ENCODE peak calls at places on chromosome 17, in seven cellular contexts. One of them, this sample, is unnamed.
A peak's percentile ranks its signal among the peaks of the same experiment; 100 is the strongest.

GRCh38 chr17:31446195-31446967 is 54.9 kb downstream of the RAB11FIP4 start:
- DNase-seq in A549: peak; percentile 29
- DNase-seq in CD4-positive, alpha-beta T cell: no peak
- DNase-seq in RWPE1: no peak
- DNase-seq in uterus: no peak
- DNase-seq in GM23248: no peak
- DNase-seq in neuronal stem cell: no peak
- DNase-seq in this sample: no peak

GRCh38 chr17:62064029-62064790 is 868 bp downstream of the MED13 start:
- DNase-seq in A549: no peak
- DNase-seq in CD4-positive, alpha-beta T cell: no peak
- DNase-seq in RWPE1: peak; percentile 46
- DNase-seq in uterus: no peak
- DNase-seq in GM23248: peak; percentile 42
- DNase-seq in neuronal stem cell: no peak
- DNase-seq in this sample: no peak

GRCh38 chr17:76032780-76033108 is 5.6 kb upstream of the EVPL start:
- DNase-seq in A549: no peak
- DNase-seq in CD4-positive, alpha-beta T cell: no peak
- DNase-seq in RWPE1: no peak
- DNase-seq in uterus: no peak
- DNase-seq in GM23248: no peak
- DNase-seq in neuronal stem cell: no peak
- DNase-seq in this sample: no peak

GRCh38 chr17:2057130-2057713 is 2.3 kb downstream of the HIC1 start:
- DNase-seq in A549: no peak
- DNase-seq in CD4-positive, alpha-beta T cell: no peak
- DNase-seq in RWPE1: no peak
- DNase-seq in uterus: no peak
- DNase-seq in GM23248: no peak
- DNase-seq in neuronal stem cell: no peak
- DNase-seq in this sample: no peak

GRCh38 chr17:79699386-79700036 is 31.2 kb upstream of the ENPP7 start:
- DNase-seq in A549: no peak
- DNase-seq in CD4-positive, alpha-beta T cell: no peak
- DNase-seq in RWPE1: no peak
- DNase-seq in uterus: no peak
- DNase-seq in GM23248: no peak
- DNase-seq in neuronal stem cell: no peak
- DNase-seq in this sample: no peak

GRCh38 chr17:51428668-51429486 is 168.5 kb downstream of the UTP18 start:
- DNase-seq in A549: no peak
- DNase-seq in CD4-positive, alpha-beta T cell: no peak
- DNase-seq in RWPE1: no peak
- DNase-seq in uterus: no peak
- DNase-seq in GM23248: no peak
- DNase-seq in neuronal stem cell: no peak
- DNase-seq in this sample: no peak

GRCh38 chr17:58416937-58417299 is 416 bp downstream of the RNF43 start:
- DNase-seq in A549: no peak
- DNase-seq in CD4-positive, alpha-beta T cell: no peak
- DNase-seq in RWPE1: no peak
- DNase-seq in uterus: no peak
- DNase-seq in GM23248: no peak
- DNase-seq in neuronal stem cell: no peak
- DNase-seq in this sample: no peak

GRCh38 chr17:4506180-4506814 is 7.6 kb downstream of the SPNS2 start:
- DNase-seq in A549: no peak
- DNase-seq in CD4-positive, alpha-beta T cell: no peak
- DNase-seq in RWPE1: no peak
- DNase-seq in uterus: no peak
- DNase-seq in GM23248: no peak
- DNase-seq in neuronal stem cell: no peak
- DNase-seq in this sample: no peak

GRCh38 chr17:321386-321941 is 31.1 kb downstream of the RPH3AL start:
- DNase-seq in A549: no peak
- DNase-seq in CD4-positive, alpha-beta T cell: no peak
- DNase-seq in RWPE1: no peak
- DNase-seq in uterus: no peak
- DNase-seq in GM23248: no peak
- DNase-seq in neuronal stem cell: no peak
- DNase-seq in this sample: no peak

GRCh38 chr17:3964203-3965122 is at the start of gene ATP2A3:
- DNase-seq in A549: no peak
- DNase-seq in CD4-positive, alpha-beta T cell: peak; percentile 35
- DNase-seq in RWPE1: no peak
- DNase-seq in uterus: no peak
- DNase-seq in GM23248: peak; percentile 43
- DNase-seq in neuronal stem cell: no peak
- DNase-seq in this sample: no peak

GRCh38 chr17:75897076-75898019 is 597 bp upstream of the TRIM65 start:
- DNase-seq in A549: no peak
- DNase-seq in CD4-positive, alpha-beta T cell: no peak
- DNase-seq in RWPE1: no peak
- DNase-seq in uterus: peak; percentile 52
- DNase-seq in GM23248: peak; percentile 29
- DNase-seq in neuronal stem cell: no peak
- DNase-seq in this sample: no peak

GRCh38 chr17:40253565-40253964 is 34.1 kb upstream of the CDC6 start:
- DNase-seq in A549: no peak
- DNase-seq in CD4-positive, alpha-beta T cell: no peak
- DNase-seq in RWPE1: no peak
- DNase-seq in uterus: no peak
- DNase-seq in GM23248: no peak
- DNase-seq in neuronal stem cell: no peak
- DNase-seq in this sample: no peak

DNA sequence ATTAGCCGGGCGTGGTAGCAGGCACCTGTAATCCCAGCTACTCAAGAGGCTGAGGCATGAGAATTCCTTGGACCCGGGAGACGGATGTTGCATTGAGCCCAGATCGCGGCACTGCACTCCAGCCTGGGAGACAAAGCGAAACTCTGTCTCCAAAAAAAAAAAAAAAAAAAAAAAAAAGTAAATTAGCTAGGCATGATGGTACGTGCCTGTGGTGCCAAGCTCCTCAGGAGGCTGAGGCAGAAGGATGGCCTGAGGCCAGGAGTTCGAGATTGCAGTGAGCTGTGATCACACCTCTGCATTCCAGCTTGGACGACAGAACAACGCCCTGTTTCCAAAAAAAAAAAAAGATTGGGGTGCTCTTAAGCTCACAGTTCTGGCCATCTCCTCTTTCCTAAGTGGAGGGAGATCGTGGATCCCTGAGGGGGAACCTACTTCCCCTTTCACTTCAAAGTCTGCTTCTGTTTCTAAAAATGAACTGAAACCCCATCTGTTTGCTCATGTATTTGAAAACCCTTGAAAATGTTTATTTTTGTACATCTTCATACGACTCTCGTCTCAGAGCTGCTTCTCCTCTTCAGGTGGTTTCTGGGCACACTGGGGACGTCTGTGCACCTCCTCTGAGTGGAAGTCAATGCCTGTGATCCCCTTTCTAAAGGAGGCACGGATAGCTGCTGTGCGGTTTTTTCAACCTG is 138.7 kb downstream of the PRKCA start:
- DNase-seq in A549: no peak
- DNase-seq in CD4-positive, alpha-beta T cell: no peak
- DNase-seq in RWPE1: no peak
- DNase-seq in uterus: no peak
- DNase-seq in GM23248: peak; percentile 34
- DNase-seq in neuronal stem cell: no peak
- DNase-seq in this sample: no peak
- H3K27ac ChIP-seq in A549: peak overlapping the region; percentile 55
- H3K27ac ChIP-seq in CD4-positive, alpha-beta T cell: no peak overlapping the region
- H3K27ac ChIP-seq in RWPE1: peak overlapping the region; percentile 57
- H3K27ac ChIP-seq in uterus: no peak overlapping the region
- H3K27ac ChIP-seq in GM23248: no peak overlapping the region
- H3K27ac ChIP-seq in neuronal stem cell: no peak overlapping the region
- H3K27ac ChIP-seq in this sample: peak overlapping the region; percentile 7

GRCh38 chr17:7475764-7476422 is 3.5 kb downstream of the ZBTB4 start:
- DNase-seq in A549: no peak
- DNase-seq in CD4-positive, alpha-beta T cell: no peak
- DNase-seq in RWPE1: peak; percentile 41
- DNase-seq in uterus: peak; percentile 71
- DNase-seq in GM23248: peak; percentile 92
- DNase-seq in neuronal stem cell: no peak
- DNase-seq in this sample: no peak
- H3K27ac ChIP-seq in A549: peak overlapping the region; percentile 100
- H3K27ac ChIP-seq in CD4-positive, alpha-beta T cell: no peak overlapping the region
- H3K27ac ChIP-seq in RWPE1: peak overlapping the region; percentile 99
- H3K27ac ChIP-seq in uterus: peak overlapping the region; percentile 99
- H3K27ac ChIP-seq in GM23248: peak overlapping the region; percentile 99
- H3K27ac ChIP-seq in neuronal stem cell: no peak overlapping the region
- H3K27ac ChIP-seq in this sample: no peak overlapping the region

DNA sequence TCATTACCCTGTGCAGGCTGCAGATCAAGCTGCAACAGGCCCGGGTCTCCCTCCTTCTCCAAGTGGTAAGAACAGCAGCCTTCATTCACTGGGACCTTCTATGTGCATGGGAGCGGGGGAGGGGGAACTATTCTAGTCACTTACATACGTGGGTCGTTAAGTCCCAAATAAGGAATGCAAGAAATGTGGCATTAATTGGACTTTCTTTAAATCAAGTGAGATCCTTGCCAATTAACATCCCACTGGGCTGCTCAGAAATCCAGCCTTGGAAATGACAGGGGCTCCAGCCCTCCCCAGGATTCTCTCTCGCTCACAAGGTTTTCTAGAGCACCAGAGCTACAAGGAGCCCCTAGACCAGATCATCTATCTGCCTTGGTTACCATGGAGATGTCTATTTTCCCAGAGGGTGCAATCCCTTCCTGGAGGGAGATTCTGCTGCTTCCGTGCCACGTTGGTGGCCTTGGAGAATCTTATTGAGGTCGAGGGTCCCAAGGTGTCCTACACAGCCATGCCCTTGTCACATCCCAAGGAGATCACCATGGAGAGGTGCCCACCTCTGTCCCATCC is 5.2 kb upstream of the EIF1 start:
- DNase-seq in A549: no peak
- DNase-seq in CD4-positive, alpha-beta T cell: no peak
- DNase-seq in RWPE1: no peak
- DNase-seq in uterus: no peak
- DNase-seq in GM23248: no peak
- DNase-seq in neuronal stem cell: no peak
- DNase-seq in this sample: no peak
- H3K27ac ChIP-seq in A549: no peak overlapping the region
- H3K27ac ChIP-seq in CD4-positive, alpha-beta T cell: no peak overlapping the region
- H3K27ac ChIP-seq in RWPE1: no peak overlapping the region
- H3K27ac ChIP-seq in uterus: no peak overlapping the region
- H3K27ac ChIP-seq in GM23248: no peak overlapping the region
- H3K27ac ChIP-seq in neuronal stem cell: peak overlapping the region; percentile 34
- H3K27ac ChIP-seq in this sample: peak overlapping the region; percentile 73

GRCh38 chr17:80743181-80743771 is 198.6 kb downstream of the RPTOR start:
- DNase-seq in A549: no peak
- DNase-seq in CD4-positive, alpha-beta T cell: peak; percentile 37
- DNase-seq in RWPE1: no peak
- DNase-seq in uterus: peak; percentile 58
- DNase-seq in GM23248: peak; percentile 64
- DNase-seq in neuronal stem cell: no peak
- DNase-seq in this sample: no peak

GRCh38 chr17:80742091-80742490 is 197.5 kb downstream of the RPTOR start:
- DNase-seq in A549: no peak
- DNase-seq in CD4-positive, alpha-beta T cell: no peak
- DNase-seq in RWPE1: no peak
- DNase-seq in uterus: no peak
- DNase-seq in GM23248: no peak
- DNase-seq in neuronal stem cell: no peak
- DNase-seq in this sample: no peak

GRCh38 chr17:80738987-80739730 is 194.5 kb downstream of the RPTOR start:
- DNase-seq in A549: no peak
- DNase-seq in CD4-positive, alpha-beta T cell: no peak
- DNase-seq in RWPE1: no peak
- DNase-seq in uterus: no peak
- DNase-seq in GM23248: no peak
- DNase-seq in neuronal stem cell: no peak
- DNase-seq in this sample: no peak

GRCh38 chr17:80746262-80746935 is 201.8 kb downstream of the RPTOR start:
- DNase-seq in A549: no peak
- DNase-seq in CD4-positive, alpha-beta T cell: no peak
- DNase-seq in RWPE1: no peak
- DNase-seq in uterus: no peak
- DNase-seq in GM23248: no peak
- DNase-seq in neuronal stem cell: no peak
- DNase-seq in this sample: no peak

GRCh38 chr17:80742581-80743180 is 198.0 kb downstream of the RPTOR start:
- DNase-seq in A549: no peak
- DNase-seq in CD4-positive, alpha-beta T cell: no peak
- DNase-seq in RWPE1: no peak
- DNase-seq in uterus: no peak
- DNase-seq in GM23248: no peak
- DNase-seq in neuronal stem cell: no peak
- DNase-seq in this sample: no peak
- H3K27ac ChIP-seq in A549: no peak overlapping the region
- H3K27ac ChIP-seq in CD4-positive, alpha-beta T cell: peak overlapping the region; percentile 14
- H3K27ac ChIP-seq in RWPE1: peak overlapping the region; percentile 50
- H3K27ac ChIP-seq in uterus: peak overlapping the region; percentile 24
- H3K27ac ChIP-seq in GM23248: no peak overlapping the region
- H3K27ac ChIP-seq in neuronal stem cell: peak overlapping the region; percentile 16
- H3K27ac ChIP-seq in this sample: no peak overlapping the region

GRCh38 chr17:81097134-81097942 is 62.4 kb downstream of the BAIAP2 start:
- DNase-seq in A549: peak; percentile 82
- DNase-seq in CD4-positive, alpha-beta T cell: peak; percentile 17
- DNase-seq in RWPE1: peak; percentile 64
- DNase-seq in uterus: peak; percentile 89
- DNase-seq in GM23248: peak; percentile 94
- DNase-seq in neuronal stem cell: peak; percentile 84
- DNase-seq in this sample: peak; percentile 46
- H3K27ac ChIP-seq in A549: peak overlapping the region; percentile 92
- H3K27ac ChIP-seq in CD4-positive, alpha-beta T cell: no peak overlapping the region
- H3K27ac ChIP-seq in RWPE1: peak overlapping the region; percentile 99
- H3K27ac ChIP-seq in uterus: peak overlapping the region; percentile 83
- H3K27ac ChIP-seq in GM23248: peak overlapping the region; percentile 77
- H3K27ac ChIP-seq in neuronal stem cell: no peak overlapping the region
- H3K27ac ChIP-seq in this sample: peak overlapping the region; percentile 95

DNA sequence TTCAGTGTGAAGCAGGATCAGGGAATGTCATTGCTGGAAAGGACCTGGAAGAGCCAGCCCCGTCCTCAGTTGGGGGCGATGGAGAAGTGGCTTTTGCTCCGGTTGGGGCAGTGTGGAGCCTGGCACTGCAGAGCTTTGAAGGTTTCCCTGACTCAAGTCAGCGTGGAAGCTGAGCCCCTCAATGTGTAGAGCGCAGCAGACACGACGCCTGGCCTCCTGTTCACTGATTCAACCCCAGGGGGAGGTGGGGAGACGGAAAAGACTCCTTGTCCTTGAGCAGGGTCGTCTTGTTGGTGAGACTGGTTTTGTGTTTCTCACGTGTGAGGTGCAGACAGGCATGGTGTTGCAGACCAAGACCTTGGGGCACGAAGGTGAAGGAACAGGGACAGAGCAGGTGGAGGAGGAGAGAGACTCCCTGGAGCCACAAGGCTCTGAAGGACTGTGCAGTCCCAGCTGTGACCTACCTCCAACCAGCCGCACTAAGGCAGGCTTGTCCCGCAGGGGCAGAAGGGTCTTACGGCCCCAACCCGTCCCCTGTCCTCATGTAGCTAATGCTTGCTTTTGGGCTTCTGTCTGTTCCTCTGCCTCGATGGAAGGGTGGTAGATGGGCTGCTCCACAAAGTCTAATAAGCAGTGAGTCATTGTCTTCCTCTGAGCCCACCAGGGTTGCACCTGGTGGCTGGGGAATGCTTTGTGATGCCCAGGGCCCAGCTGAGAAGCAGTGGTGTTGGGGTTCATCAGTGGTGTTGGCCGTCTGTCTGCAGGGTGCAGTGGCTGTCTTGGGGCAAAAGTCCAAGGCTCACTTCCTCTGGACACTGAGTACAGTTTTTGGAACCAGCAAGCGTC is 47.8 kb downstream of the MPRIP start:
- DNase-seq in A549: no peak
- DNase-seq in CD4-positive, alpha-beta T cell: no peak
- DNase-seq in RWPE1: no peak
- DNase-seq in uterus: no peak
- DNase-seq in GM23248: no peak
- DNase-seq in neuronal stem cell: no peak
- DNase-seq in this sample: no peak
- H3K27ac ChIP-seq in A549: peak overlapping the region; percentile 17
- H3K27ac ChIP-seq in CD4-positive, alpha-beta T cell: no peak overlapping the region
- H3K27ac ChIP-seq in RWPE1: peak overlapping the region; percentile 57
- H3K27ac ChIP-seq in uterus: no peak overlapping the region
- H3K27ac ChIP-seq in GM23248: no peak overlapping the region
- H3K27ac ChIP-seq in neuronal stem cell: no peak overlapping the region
- H3K27ac ChIP-seq in this sample: peak overlapping the region; percentile 18

This sample was measured in caudate nucleus.